ENCODE peak calls at places on chromosomes 1 and 21, in seven cellular contexts. One of them, this sample, is unnamed.

GRCh38 chr21:37225440-37225839 is 41.7 kb downstream of the VPS26C start:
- DNase-seq in psoas muscle: no peak
- DNase-seq in fibroblast of pulmonary artery: no peak
- DNase-seq in WERI-Rb-1: no peak
- DNase-seq in activated CD8-positive, alpha-beta T cell treated with anti-CD3 and anti-CD28 coated beads for 36 hours: peak
- DNase-seq in cardiac fibroblast: no peak
- DNase-seq in RWPE1: no peak
- DNase-seq in this sample: no peak

GRCh38 chr1:172758242-172758641 is 99.3 kb downstream of the FASLG start:
- DNase-seq in psoas muscle: no peak
- DNase-seq in fibroblast of pulmonary artery: no peak
- DNase-seq in WERI-Rb-1: no peak
- DNase-seq in activated CD8-positive, alpha-beta T cell treated with anti-CD3 and anti-CD28 coated beads for 36 hours: no peak
- DNase-seq in cardiac fibroblast: no peak
- DNase-seq in RWPE1: no peak
- DNase-seq in this sample: no peak

GRCh38 chr21:41521489-41522027 is 13.6 kb upstream of the TMPRSS2 start:
- DNase-seq in psoas muscle: no peak
- DNase-seq in fibroblast of pulmonary artery: no peak
- DNase-seq in WERI-Rb-1: no peak
- DNase-seq in activated CD8-positive, alpha-beta T cell treated with anti-CD3 and anti-CD28 coated beads for 36 hours: no peak
- DNase-seq in cardiac fibroblast: no peak
- DNase-seq in RWPE1: no peak
- DNase-seq in this sample: no peak

GRCh38 chr1:188386161-188386560 is 1557.4 kb downstream of the PLA2G4A start:
- DNase-seq in psoas muscle: no peak
- DNase-seq in fibroblast of pulmonary artery: peak
- DNase-seq in WERI-Rb-1: no peak
- DNase-seq in activated CD8-positive, alpha-beta T cell treated with anti-CD3 and anti-CD28 coated beads for 36 hours: no peak
- DNase-seq in cardiac fibroblast: peak
- DNase-seq in RWPE1: no peak
- DNase-seq in this sample: no peak

GRCh38 chr1:236862615-236863211 is 67.6 kb downstream of the MTR start:
- DNase-seq in psoas muscle: no peak
- DNase-seq in fibroblast of pulmonary artery: no peak
- DNase-seq in WERI-Rb-1: no peak
- DNase-seq in activated CD8-positive, alpha-beta T cell treated with anti-CD3 and anti-CD28 coated beads for 36 hours: peak
- DNase-seq in cardiac fibroblast: no peak
- DNase-seq in RWPE1: no peak
- DNase-seq in this sample: no peak

GRCh38 chr1:37958690-37959089 is 11.8 kb upstream of the INPP5B start:
- DNase-seq in psoas muscle: no peak
- DNase-seq in fibroblast of pulmonary artery: peak
- DNase-seq in WERI-Rb-1: no peak
- DNase-seq in activated CD8-positive, alpha-beta T cell treated with anti-CD3 and anti-CD28 coated beads for 36 hours: no peak
- DNase-seq in cardiac fibroblast: peak
- DNase-seq in RWPE1: no peak
- DNase-seq in this sample: no peak

GRCh38 chr1:21673277-21673780 is 4.2 kb upstream of the RAP1GAP start:
- DNase-seq in psoas muscle: peak
- DNase-seq in fibroblast of pulmonary artery: peak
- DNase-seq in WERI-Rb-1: no peak
- DNase-seq in activated CD8-positive, alpha-beta T cell treated with anti-CD3 and anti-CD28 coated beads for 36 hours: no peak
- DNase-seq in cardiac fibroblast: peak
- DNase-seq in RWPE1: no peak
- DNase-seq in this sample: no peak

GRCh38 chr1:193338194-193338593 is 151.8 kb upstream of the B3GALT2 start:
- DNase-seq in psoas muscle: no peak
- DNase-seq in fibroblast of pulmonary artery: no peak
- DNase-seq in WERI-Rb-1: no peak
- DNase-seq in activated CD8-positive, alpha-beta T cell treated with anti-CD3 and anti-CD28 coated beads for 36 hours: no peak
- DNase-seq in cardiac fibroblast: peak
- DNase-seq in RWPE1: peak
- DNase-seq in this sample: no peak

GRCh38 chr1:204258213-204259115 is 44.7 kb upstream of the GOLT1A start:
- DNase-seq in psoas muscle: peak
- DNase-seq in fibroblast of pulmonary artery: peak
- DNase-seq in WERI-Rb-1: peak
- DNase-seq in activated CD8-positive, alpha-beta T cell treated with anti-CD3 and anti-CD28 coated beads for 36 hours: peak
- DNase-seq in cardiac fibroblast: peak
- DNase-seq in RWPE1: peak
- DNase-seq in this sample: peak

GRCh38 chr1:2356401-2356800 is 35.0 kb downstream of the MORN1 start:
- DNase-seq in psoas muscle: peak
- DNase-seq in fibroblast of pulmonary artery: no peak
- DNase-seq in WERI-Rb-1: no peak
- DNase-seq in activated CD8-positive, alpha-beta T cell treated with anti-CD3 and anti-CD28 coated beads for 36 hours: no peak
- DNase-seq in cardiac fibroblast: no peak
- DNase-seq in RWPE1: no peak
- DNase-seq in this sample: peak

GRCh38 chr1:178282949-178283367 is 189.1 kb downstream of the RASAL2 start:
- DNase-seq in psoas muscle: no peak
- DNase-seq in fibroblast of pulmonary artery: peak
- DNase-seq in WERI-Rb-1: no peak
- DNase-seq in activated CD8-positive, alpha-beta T cell treated with anti-CD3 and anti-CD28 coated beads for 36 hours: no peak
- DNase-seq in cardiac fibroblast: peak
- DNase-seq in RWPE1: peak
- DNase-seq in this sample: no peak

GRCh38 chr1:178283409-178283808 is 189.5 kb downstream of the RASAL2 start:
- DNase-seq in psoas muscle: no peak
- DNase-seq in fibroblast of pulmonary artery: peak
- DNase-seq in WERI-Rb-1: no peak
- DNase-seq in activated CD8-positive, alpha-beta T cell treated with anti-CD3 and anti-CD28 coated beads for 36 hours: no peak
- DNase-seq in cardiac fibroblast: peak
- DNase-seq in RWPE1: no peak
- DNase-seq in this sample: no peak

GRCh38 chr1:178279287-178279686 is 185.4 kb downstream of the RASAL2 start:
- DNase-seq in psoas muscle: no peak
- DNase-seq in fibroblast of pulmonary artery: no peak
- DNase-seq in WERI-Rb-1: no peak
- DNase-seq in activated CD8-positive, alpha-beta T cell treated with anti-CD3 and anti-CD28 coated beads for 36 hours: no peak
- DNase-seq in cardiac fibroblast: no peak
- DNase-seq in RWPE1: no peak
- DNase-seq in this sample: no peak

GRCh38 chr1:178278135-178278534 is 184.2 kb downstream of the RASAL2 start:
- DNase-seq in psoas muscle: no peak
- DNase-seq in fibroblast of pulmonary artery: peak
- DNase-seq in WERI-Rb-1: no peak
- DNase-seq in activated CD8-positive, alpha-beta T cell treated with anti-CD3 and anti-CD28 coated beads for 36 hours: no peak
- DNase-seq in cardiac fibroblast: no peak
- DNase-seq in RWPE1: no peak
- DNase-seq in this sample: no peak

DNA sequence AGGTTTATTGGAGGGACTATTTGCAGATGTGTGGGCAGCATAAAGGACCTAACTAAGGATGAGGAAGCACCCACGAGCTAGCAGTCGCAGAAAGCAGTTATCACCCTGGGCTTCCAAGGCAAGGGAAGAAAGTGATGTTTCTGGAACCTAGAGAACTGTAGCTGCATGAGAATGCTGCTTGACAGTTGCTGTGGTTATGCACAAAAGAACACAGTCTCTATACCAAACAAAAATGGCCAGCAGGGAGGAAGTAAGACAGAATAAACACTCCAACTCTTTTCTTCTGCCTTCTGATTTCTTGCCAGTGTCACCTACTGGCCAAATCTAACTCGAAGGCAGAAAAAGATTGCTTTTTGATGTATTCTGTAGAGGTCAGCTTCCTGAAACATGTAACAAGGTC is 190.2 kb downstream of the RASAL2 start:
- DNase-seq in psoas muscle: no peak
- DNase-seq in fibroblast of pulmonary artery: no peak
- DNase-seq in WERI-Rb-1: no peak
- DNase-seq in activated CD8-positive, alpha-beta T cell treated with anti-CD3 and anti-CD28 coated beads for 36 hours: no peak
- DNase-seq in cardiac fibroblast: no peak
- DNase-seq in RWPE1: no peak
- DNase-seq in this sample: no peak
- TF ChIP-seq CTCF in psoas muscle: no peak
- TF ChIP-seq CTCF in fibroblast of pulmonary artery: no peak
- TF ChIP-seq CTCF in WERI-Rb-1: no peak
- TF ChIP-seq CTCF in activated CD8-positive, alpha-beta T cell treated with anti-CD3 and anti-CD28 coated beads for 36 hours: no peak
- TF ChIP-seq CTCF in cardiac fibroblast: peak
- TF ChIP-seq CTCF in RWPE1: no peak
- TF ChIP-seq CTCF in this sample: no peak

DNA sequence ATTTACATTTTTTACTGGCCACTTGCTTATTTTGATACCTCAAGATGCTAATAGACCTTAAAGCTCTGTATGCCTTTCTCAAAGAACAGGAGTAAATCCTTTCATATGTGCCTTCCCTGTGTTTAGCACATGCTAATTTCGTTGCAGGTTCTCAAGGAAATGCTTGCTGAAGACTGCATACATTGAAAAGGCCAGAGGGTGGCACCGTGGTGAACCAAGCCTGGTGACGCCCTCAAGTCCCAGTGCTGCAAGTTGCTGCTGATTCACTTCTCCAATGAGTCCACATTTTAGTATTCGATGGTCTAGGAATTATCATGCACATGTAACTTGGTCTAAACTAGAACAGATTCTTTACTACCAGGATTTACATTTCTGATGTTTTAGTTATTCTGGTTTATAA is 94.1 kb downstream of the CLDN17 start:
- DNase-seq in psoas muscle: no peak
- DNase-seq in fibroblast of pulmonary artery: peak
- DNase-seq in WERI-Rb-1: peak
- DNase-seq in activated CD8-positive, alpha-beta T cell treated with anti-CD3 and anti-CD28 coated beads for 36 hours: peak
- DNase-seq in cardiac fibroblast: peak
- DNase-seq in RWPE1: peak
- DNase-seq in this sample: peak
- TF ChIP-seq CTCF in psoas muscle: no peak
- TF ChIP-seq CTCF in fibroblast of pulmonary artery: peak
- TF ChIP-seq CTCF in WERI-Rb-1: peak
- TF ChIP-seq CTCF in activated CD8-positive, alpha-beta T cell treated with anti-CD3 and anti-CD28 coated beads for 36 hours: no peak
- TF ChIP-seq CTCF in cardiac fibroblast: no peak
- TF ChIP-seq CTCF in RWPE1: peak
- TF ChIP-seq CTCF in this sample: no peak

DNA sequence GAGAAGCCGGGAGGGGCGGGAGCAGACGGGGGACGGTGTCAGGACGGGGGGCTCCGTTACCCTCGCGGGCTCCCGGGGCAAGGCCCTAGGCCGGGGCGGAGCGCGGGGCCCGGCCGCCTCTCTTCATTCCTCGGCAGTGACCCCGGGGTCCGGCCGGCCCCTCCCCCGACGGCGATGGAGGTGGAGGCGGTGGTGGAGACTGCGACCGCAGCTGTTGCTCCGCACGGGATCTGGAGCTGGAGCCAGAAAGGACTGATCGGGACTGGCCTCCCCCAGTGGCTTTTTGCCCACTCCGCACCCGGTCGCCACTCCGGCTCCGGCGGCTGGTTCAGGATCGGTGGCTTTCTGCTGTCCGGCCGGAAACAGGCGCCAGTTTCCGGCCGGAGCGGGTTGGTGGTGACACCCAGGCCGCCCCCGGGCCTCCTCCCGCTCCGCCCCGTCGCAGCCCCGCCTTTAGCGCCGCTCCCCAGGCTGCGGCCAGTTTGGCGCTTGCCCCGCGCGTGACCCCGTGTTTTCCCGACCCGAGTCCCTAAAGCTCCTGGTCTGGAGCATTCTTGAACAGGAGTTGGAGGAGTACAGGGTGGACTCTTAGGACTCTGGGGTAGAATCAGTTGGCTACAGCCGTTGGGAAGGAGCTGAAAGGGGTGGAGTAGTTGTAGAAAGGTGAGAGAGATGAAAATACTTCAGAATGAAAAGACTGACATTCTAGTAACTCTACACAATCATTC is at the start of gene OTUD7B:
- DNase-seq in psoas muscle: peak
- DNase-seq in fibroblast of pulmonary artery: peak
- DNase-seq in WERI-Rb-1: peak
- DNase-seq in activated CD8-positive, alpha-beta T cell treated with anti-CD3 and anti-CD28 coated beads for 36 hours: peak
- DNase-seq in cardiac fibroblast: peak
- DNase-seq in RWPE1: peak
- DNase-seq in this sample: peak
- TF ChIP-seq CTCF in psoas muscle: peak
- TF ChIP-seq CTCF in fibroblast of pulmonary artery: no peak
- TF ChIP-seq CTCF in WERI-Rb-1: peak
- TF ChIP-seq CTCF in activated CD8-positive, alpha-beta T cell treated with anti-CD3 and anti-CD28 coated beads for 36 hours: no peak
- TF ChIP-seq CTCF in cardiac fibroblast: no peak
- TF ChIP-seq CTCF in RWPE1: no peak
- TF ChIP-seq CTCF in this sample: no peak

GRCh38 chr1:151888972-151889570 is 20.2 kb downstream of the THEM4 start:
- DNase-seq in psoas muscle: no peak
- DNase-seq in fibroblast of pulmonary artery: no peak
- DNase-seq in WERI-Rb-1: no peak
- DNase-seq in activated CD8-positive, alpha-beta T cell treated with anti-CD3 and anti-CD28 coated beads for 36 hours: no peak
- DNase-seq in cardiac fibroblast: peak
- DNase-seq in RWPE1: peak
- DNase-seq in this sample: no peak
- TF ChIP-seq CTCF in psoas muscle: peak
- TF ChIP-seq CTCF in fibroblast of pulmonary artery: peak
- TF ChIP-seq CTCF in WERI-Rb-1: peak
- TF ChIP-seq CTCF in activated CD8-positive, alpha-beta T cell treated with anti-CD3 and anti-CD28 coated beads for 36 hours: peak
- TF ChIP-seq CTCF in cardiac fibroblast: peak
- TF ChIP-seq CTCF in RWPE1: peak
- TF ChIP-seq CTCF in this sample: peak

GRCh38 chr1:155648207-155649147 is 38.5 kb downstream of the MSTO1 start:
- DNase-seq in psoas muscle: no peak
- DNase-seq in fibroblast of pulmonary artery: peak
- DNase-seq in WERI-Rb-1: peak
- DNase-seq in activated CD8-positive, alpha-beta T cell treated with anti-CD3 and anti-CD28 coated beads for 36 hours: no peak
- DNase-seq in cardiac fibroblast: peak
- DNase-seq in RWPE1: peak
- DNase-seq in this sample: no peak
- TF ChIP-seq CTCF in psoas muscle: peak
- TF ChIP-seq CTCF in fibroblast of pulmonary artery: peak
- TF ChIP-seq CTCF in WERI-Rb-1: peak
- TF ChIP-seq CTCF in activated CD8-positive, alpha-beta T cell treated with anti-CD3 and anti-CD28 coated beads for 36 hours: no peak
- TF ChIP-seq CTCF in cardiac fibroblast: peak
- TF ChIP-seq CTCF in RWPE1: peak
- TF ChIP-seq CTCF in this sample: no peak

GRCh38 chr1:156815307-156815826 is 1.3 kb downstream of the SH2D2A start:
- DNase-seq in psoas muscle: peak
- DNase-seq in fibroblast of pulmonary artery: peak
- DNase-seq in WERI-Rb-1: peak
- DNase-seq in activated CD8-positive, alpha-beta T cell treated with anti-CD3 and anti-CD28 coated beads for 36 hours: no peak
- DNase-seq in cardiac fibroblast: peak
- DNase-seq in RWPE1: peak
- DNase-seq in this sample: peak
- TF ChIP-seq CTCF in psoas muscle: no peak
- TF ChIP-seq CTCF in fibroblast of pulmonary artery: no peak
- TF ChIP-seq CTCF in WERI-Rb-1: peak
- TF ChIP-seq CTCF in activated CD8-positive, alpha-beta T cell treated with anti-CD3 and anti-CD28 coated beads for 36 hours: peak
- TF ChIP-seq CTCF in cardiac fibroblast: no peak
- TF ChIP-seq CTCF in RWPE1: no peak
- TF ChIP-seq CTCF in this sample: no peak